ENCODE peak calls at places on chromosomes 16 and 17, in ten cellular contexts. W is GM23338, P is lower lobe of right lung, G is neural progenitor cell, S is MCF 10A, Y is Panc1, T is IMR-90, X is lung, E is fibroblast of lung, R is A549. U is an unnamed sample.

GRCh38 chr17:44981221-44981968 is 13.3 kb upstream of the C1QL1 start:
- DNase-seq in Y (peak), E (peak), T (peak), R (peak), X (no peak), W (no peak), S (peak), G (no peak), P (no peak), U (peak)

GRCh38 chr17:69779378-69780214 is 295.4 kb upstream of the KCNJ16 start:
- DNase-seq in S (peak), R (peak), X (no peak), T (peak), G (no peak), P (no peak), E (no peak), W (no peak), Y (no peak), U (peak)

GRCh38 chr16:69397821-69398521 is 12.2 kb upstream of the TERF2 start:
- DNase-seq in G (peak), W (peak), T (peak), P (no peak), R (peak), E (peak), Y (no peak), X (no peak), S (peak), U (peak)

GRCh38 chr16:6099102-6099501 is 1001.5 kb upstream of the EEF2KMT start:
- DNase-seq in T (no peak), S (no peak), G (no peak), X (no peak), R (no peak), P (no peak), E (no peak), W (no peak), Y (no peak), U (no peak)

GRCh38 chr17:64217249-64217652 is 45.8 kb downstream of the TEX2 start:
- DNase-seq in E (peak), G (no peak), S (no peak), R (no peak), W (no peak), T (no peak), Y (no peak), X (no peak), P (no peak), U (no peak)

GRCh38 chr16:24525970-24526559 is 13.3 kb upstream of the RBBP6 start:
- DNase-seq in G (no peak), S (peak), E (peak), P (no peak), W (no peak), R (peak), T (no peak), Y (no peak), X (peak), U (peak)

GRCh38 chr17:1179635-1180433 is at the start of gene ABR:
- DNase-seq in W (peak), S (peak), G (peak), T (peak), P (peak), R (no peak), Y (no peak), E (no peak), X (no peak), U (no peak)

GRCh38 chr17:13786000-13786598 is 184.4 kb upstream of the HS3ST3A1 start:
- DNase-seq in W (no peak), G (no peak), T (peak), S (no peak), P (no peak), E (peak), X (no peak), R (no peak), Y (no peak), U (peak)

GRCh38 chr17:76232342-76232741 is 8.0 kb downstream of the RNF157 start:
- DNase-seq in W (no peak), E (peak), R (no peak), G (no peak), S (peak), Y (peak), X (no peak), T (peak), P (no peak), U (peak)

GRCh38 chr17:29589524-29590260 is at the start of gene GIT1:
- DNase-seq in T (peak), X (peak), R (peak), P (peak), Y (no peak), W (peak), E (peak), G (peak), S (peak), U (peak)

GRCh38 chr16:68486671-68487495 is 38.6 kb upstream of the SMPD3 start:
- DNase-seq in S (no peak), P (no peak), T (no peak), G (peak), R (no peak), Y (no peak), W (no peak), X (no peak), E (no peak), U (no peak)

GRCh38 chr16:26802440-26802839 is 264.3 kb upstream of the C16orf82 start:
- DNase-seq in P (no peak), Y (no peak), S (no peak), T (no peak), X (no peak), W (no peak), R (no peak), G (no peak), E (no peak), U (no peak)

GRCh38 chr16:31348578-31348977 is 6.4 kb upstream of the ITGAX start:
- DNase-seq in Y (no peak), E (no peak), G (no peak), T (no peak), R (no peak), S (no peak), W (no peak), P (no peak), X (no peak), U (no peak)

GRCh38 chr16:57799619-57800212 is 2.6 kb downstream of the KIFC3 start:
- DNase-seq in P (peak), S (no peak), T (no peak), G (no peak), R (no peak), E (no peak), Y (no peak), W (no peak), X (no peak), U (no peak)

GRCh38 chr17:17028059-17028877 is 14.0 kb upstream of the MPRIP start:
- DNase-seq in P (peak), W (peak), X (peak), E (peak), T (peak), G (peak), S (peak), R (peak), Y (no peak), U (peak)

GRCh38 chr16:83779881-83780280 is 27.9 kb upstream of the HSBP1 start:
- DNase-seq in G (no peak), T (peak), P (no peak), W (no peak), Y (no peak), S (peak), X (no peak), R (no peak), E (peak), U (peak)

GRCh38 chr17:68356520-68356919 is 65.2 kb downstream of the ARSG start:
- DNase-seq in T (no peak), W (no peak), P (no peak), Y (no peak), G (no peak), S (no peak), X (no peak), R (no peak), E (peak), U (no peak)

GRCh38 chr16:52446076-52446475 is 100.9 kb downstream of the TOX3 start:
- DNase-seq in P (no peak), R (no peak), E (peak), X (no peak), G (no peak), W (no peak), T (no peak), S (no peak), Y (no peak), U (no peak)

GRCh38 chr16:51391798-51392511 is 240.9 kb upstream of the SALL1 start:
- DNase-seq in G (peak), E (no peak), X (no peak), R (no peak), Y (no peak), W (peak), P (no peak), T (no peak), S (no peak), U (no peak)

GRCh38 chr16:57967916-57968315 is 3.0 kb downstream of the CNGB1 start:
- DNase-seq in E (no peak), S (no peak), R (no peak), X (no peak), G (no peak), P (no peak), Y (no peak), W (no peak), T (no peak), U (no peak)

GRCh38 chr16:68921654-68922053 is 78.3 kb downstream of the TANGO6 start:
- DNase-seq in R (peak), Y (peak), S (peak), W (no peak), P (no peak), T (peak), G (no peak), E (peak), X (no peak), U (no peak)

GRCh38 chr17:47720754-47721533 is 12.1 kb upstream of the TBX21 start:
- DNase-seq in S (no peak), W (peak), T (no peak), G (peak), P (no peak), R (no peak), Y (no peak), E (peak), X (no peak), U (no peak)

GRCh38 chr16:23981429-23982399 is 145.9 kb downstream of the PRKCB start:
- DNase-seq in Y (no peak), R (no peak), W (no peak), P (no peak), X (no peak), E (no peak), G (no peak), S (no peak), T (no peak), U (no peak)

GRCh38 chr17:29504711-29505110 is 62.1 kb downstream of the ABHD15 start:
- DNase-seq in X (no peak), T (peak), W (no peak), S (peak), R (no peak), G (no peak), Y (no peak), E (peak), P (no peak), U (peak)

GRCh38 chr17:69820881-69821473 is 254.0 kb upstream of the KCNJ16 start:
- DNase-seq in R (no peak), E (no peak), X (no peak), G (no peak), T (no peak), W (no peak), S (no peak), Y (no peak), P (no peak), U (no peak)

GRCh38 chr17:4823373-4824089 is 9.6 kb upstream of the MINK1 start:
- DNase-seq in G (no peak), T (no peak), R (no peak), E (no peak), S (no peak), W (no peak), Y (no peak), P (no peak), X (no peak), U (no peak)

GRCh38 chr16:82684246-82684645 is 57.5 kb downstream of the CDH13 start:
- DNase-seq in E (peak), W (no peak), S (no peak), P (no peak), X (no peak), Y (no peak), T (peak), R (no peak), G (no peak), U (no peak)

GRCh38 chr16:52368899-52369298 is 178.0 kb downstream of the TOX3 start:
- DNase-seq in P (no peak), W (no peak), X (no peak), S (no peak), Y (no peak), G (no peak), R (no peak), E (no peak), T (no peak), U (no peak)

GRCh38 chr16:47461598-47462266 is 601 bp downstream of the PHKB start:
- DNase-seq in T (peak), W (peak), E (peak), Y (peak), S (peak), R (peak), P (no peak), G (peak), X (peak), U (peak)

GRCh38 chr16:49776085-49776501 is 79.8 kb downstream of the ZNF423 start:
- DNase-seq in S (no peak), R (no peak), G (peak), P (no peak), E (no peak), W (peak), T (no peak), Y (no peak), X (no peak), U (no peak)

GRCh38 chr16:11742041-11742535 is 569 bp downstream of the TXNDC11 start:
- DNase-seq in W (no peak), G (no peak), E (peak), S (peak), T (no peak), X (peak), Y (no peak), R (peak), P (peak), U (no peak)

DNA sequence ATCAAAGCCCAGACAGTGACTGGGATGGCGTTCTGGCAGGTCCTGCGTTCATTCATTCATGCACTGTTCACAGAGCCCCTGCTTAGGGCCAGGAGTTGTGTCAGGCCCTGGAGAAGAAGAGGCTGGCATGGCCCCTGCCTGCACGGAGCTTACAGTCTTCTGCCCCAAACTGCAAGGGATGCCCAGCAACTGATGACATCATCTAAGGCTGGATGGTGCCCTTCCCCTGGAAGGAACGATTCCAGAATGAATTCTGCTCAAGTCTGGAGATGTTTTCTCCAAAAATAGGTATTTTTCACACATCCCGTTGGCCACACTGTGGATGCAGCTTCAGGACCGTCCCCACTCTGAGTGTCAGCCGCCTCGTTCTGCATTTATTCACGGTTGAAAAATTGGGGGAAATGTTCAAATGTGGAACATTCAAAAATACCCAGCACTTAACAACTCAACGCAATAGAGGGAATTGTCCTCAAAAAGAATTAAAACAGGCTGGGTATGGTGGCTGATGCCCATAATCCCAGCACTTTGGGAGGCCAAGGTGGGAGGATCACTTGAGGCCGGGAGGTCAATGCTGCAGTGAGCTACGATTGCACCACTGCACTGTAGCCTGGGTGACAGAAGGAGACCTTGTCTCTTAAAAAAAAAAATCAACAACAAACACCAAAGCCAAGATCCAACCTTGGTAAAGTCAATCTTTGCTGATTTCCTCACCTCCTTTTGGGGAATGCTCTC is 23.8 kb upstream of the CACNG5 start:
- DNase-seq in X (no peak), S (no peak), P (no peak), Y (no peak), G (no peak), T (no peak), W (no peak), R (no peak), E (no peak), U (no peak)
- TF ChIP-seq CTCF in X (no peak), S (no peak), P (no peak), Y (no peak), G (no peak), T (no peak), W (no peak), R (no peak), E (no peak), U (no peak)

GRCh38 chr16:73170587-73170986 is 122.7 kb upstream of the ZFHX3 start:
- DNase-seq in R (no peak), T (no peak), W (no peak), X (no peak), E (no peak), P (no peak), G (no peak), Y (no peak), S (no peak), U (no peak)

GRCh38 chr16:73173396-73173795 is 125.5 kb upstream of the ZFHX3 start:
- DNase-seq in W (no peak), Y (no peak), X (no peak), S (no peak), E (peak), P (no peak), R (no peak), T (no peak), G (no peak), U (peak)

GRCh38 chr16:73171380-73171779 is 123.5 kb upstream of the ZFHX3 start:
- DNase-seq in E (peak), S (no peak), P (no peak), X (no peak), R (no peak), G (no peak), W (no peak), Y (no peak), T (no peak), U (no peak)

GRCh38 chr16:73171901-73172619 is 124.1 kb upstream of the ZFHX3 start:
- DNase-seq in S (no peak), Y (no peak), P (no peak), R (no peak), T (no peak), G (no peak), W (no peak), X (no peak), E (no peak), U (no peak)

GRCh38 chr16:73172621-73173312 is 124.8 kb upstream of the ZFHX3 start:
- DNase-seq in Y (no peak), X (peak), T (peak), G (peak), W (peak), S (peak), E (peak), P (peak), R (no peak), U (peak)
- TF ChIP-seq CTCF in Y (no peak), X (no peak), T (peak), G (peak), W (no peak), S (peak), E (peak), P (peak), R (peak), U (peak)

DNA sequence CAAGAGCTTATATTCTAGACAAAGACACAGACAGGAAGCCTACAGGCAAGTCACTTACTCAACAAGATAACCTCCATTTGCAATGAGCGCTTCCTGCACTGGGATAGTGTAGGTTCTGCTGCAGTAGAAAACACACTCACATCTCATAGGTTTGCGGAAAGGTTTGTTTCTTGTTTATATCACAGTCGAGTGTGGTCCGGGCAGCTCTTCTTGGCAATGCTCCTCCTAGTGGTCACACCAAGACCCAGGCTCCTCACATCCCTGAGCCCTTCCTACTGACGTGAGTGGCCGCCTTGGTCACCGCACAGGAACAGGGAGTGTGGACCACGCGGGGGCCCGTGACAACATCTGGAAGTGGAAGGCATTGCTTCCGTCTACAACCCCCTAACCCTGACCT is 48.0 kb upstream of the RBFOX3 start:
- DNase-seq in Y (no peak), E (peak), T (peak), P (no peak), S (peak), W (peak), R (peak), G (peak), X (no peak), U (peak)
- TF ChIP-seq CTCF in Y (peak), E (no peak), T (peak), P (peak), S (peak), W (peak), R (peak), G (peak), X (peak), U (peak)

DNA sequence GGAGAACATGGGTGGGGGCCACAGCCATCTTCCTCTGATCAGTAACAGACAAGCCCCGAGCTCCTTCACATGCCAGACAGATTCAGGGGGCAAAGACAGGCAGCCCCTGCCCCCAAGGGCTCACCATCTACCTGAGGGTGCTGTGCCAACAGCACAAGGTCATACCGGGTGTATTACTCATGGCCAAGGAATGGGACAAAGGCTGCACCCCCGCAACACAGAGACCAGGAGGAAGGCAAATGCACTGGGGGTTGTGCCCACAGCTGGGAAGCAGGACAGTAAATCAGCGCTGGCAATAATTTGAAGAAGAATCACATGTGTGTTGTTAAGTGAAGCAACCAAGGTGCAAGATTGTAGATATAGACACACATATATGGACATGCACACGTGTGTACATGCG is 137.1 kb downstream of the C16orf95 start:
- DNase-seq in Y (no peak), X (no peak), P (no peak), G (no peak), T (no peak), R (no peak), E (peak), S (peak), W (no peak), U (no peak)
- TF ChIP-seq CTCF in Y (no peak), X (no peak), P (no peak), G (no peak), T (no peak), R (no peak), E (no peak), S (no peak), W (no peak), U (no peak)

U was measured in fibroblast of the aortic adventitia.